ENCODE peak calls at places on chromosomes 3 and 15, in six cellular contexts. One of them, this sample, is unnamed.

GRCh38 chr3:73623996-73624362 is 762 bp downstream of the PDZRN3 start:
- DNase-seq in HepG2: no peak
- DNase-seq in GM12878: no peak
- DNase-seq in GM12891: no peak
- DNase-seq in K562: no peak
- DNase-seq in H1: peak
- DNase-seq in this sample: no peak

GRCh38 chr3:105837143-105837740 is 31.6 kb downstream of the CBLB start:
- DNase-seq in GM12891: no peak
- DNase-seq in H1: no peak
- DNase-seq in HepG2: no peak
- DNase-seq in K562: no peak
- DNase-seq in GM12878: peak
- DNase-seq in this sample: no peak

GRCh38 chr3:58564456-58565160 is 12.6 kb downstream of the FAM107A start:
- DNase-seq in K562: no peak
- DNase-seq in GM12891: no peak
- DNase-seq in GM12878: no peak
- DNase-seq in HepG2: peak
- DNase-seq in H1: no peak
- DNase-seq in this sample: no peak

GRCh38 chr15:42131826-42132806 is 24.3 kb downstream of the PLA2G4F start:
- DNase-seq in GM12891: no peak
- DNase-seq in K562: no peak
- DNase-seq in H1: no peak
- DNase-seq in HepG2: no peak
- DNase-seq in GM12878: no peak
- DNase-seq in this sample: no peak

GRCh38 chr3:151395806-151396205 is 11.3 kb upstream of the P2RY12 start:
- DNase-seq in GM12878: no peak
- DNase-seq in H1: no peak
- DNase-seq in GM12891: no peak
- DNase-seq in HepG2: no peak
- DNase-seq in K562: no peak
- DNase-seq in this sample: no peak

GRCh38 chr3:173586176-173586575 is 188.6 kb downstream of the NLGN1 start:
- DNase-seq in K562: no peak
- DNase-seq in GM12891: no peak
- DNase-seq in H1: no peak
- DNase-seq in GM12878: no peak
- DNase-seq in HepG2: no peak
- DNase-seq in this sample: no peak

GRCh38 chr3:146503459-146504202 is 34.3 kb upstream of the PLSCR2 start:
- DNase-seq in K562: no peak
- DNase-seq in HepG2: peak
- DNase-seq in GM12878: peak
- DNase-seq in GM12891: peak
- DNase-seq in H1: no peak
- DNase-seq in this sample: peak

GRCh38 chr3:187267306-187267705 is 24.2 kb downstream of the MASP1 start:
- DNase-seq in H1: no peak
- DNase-seq in GM12878: no peak
- DNase-seq in K562: no peak
- DNase-seq in HepG2: no peak
- DNase-seq in GM12891: no peak
- DNase-seq in this sample: no peak

GRCh38 chr3:171115667-171116066 is 89.1 kb upstream of the SLC2A2 start:
- DNase-seq in HepG2: no peak
- DNase-seq in H1: no peak
- DNase-seq in K562: no peak
- DNase-seq in GM12878: peak
- DNase-seq in GM12891: no peak
- DNase-seq in this sample: no peak

GRCh38 chr3:147371141-147371540 is 35.2 kb downstream of the ZIC4 start:
- DNase-seq in K562: no peak
- DNase-seq in H1: peak
- DNase-seq in GM12878: no peak
- DNase-seq in GM12891: no peak
- DNase-seq in HepG2: no peak
- DNase-seq in this sample: no peak

DNA sequence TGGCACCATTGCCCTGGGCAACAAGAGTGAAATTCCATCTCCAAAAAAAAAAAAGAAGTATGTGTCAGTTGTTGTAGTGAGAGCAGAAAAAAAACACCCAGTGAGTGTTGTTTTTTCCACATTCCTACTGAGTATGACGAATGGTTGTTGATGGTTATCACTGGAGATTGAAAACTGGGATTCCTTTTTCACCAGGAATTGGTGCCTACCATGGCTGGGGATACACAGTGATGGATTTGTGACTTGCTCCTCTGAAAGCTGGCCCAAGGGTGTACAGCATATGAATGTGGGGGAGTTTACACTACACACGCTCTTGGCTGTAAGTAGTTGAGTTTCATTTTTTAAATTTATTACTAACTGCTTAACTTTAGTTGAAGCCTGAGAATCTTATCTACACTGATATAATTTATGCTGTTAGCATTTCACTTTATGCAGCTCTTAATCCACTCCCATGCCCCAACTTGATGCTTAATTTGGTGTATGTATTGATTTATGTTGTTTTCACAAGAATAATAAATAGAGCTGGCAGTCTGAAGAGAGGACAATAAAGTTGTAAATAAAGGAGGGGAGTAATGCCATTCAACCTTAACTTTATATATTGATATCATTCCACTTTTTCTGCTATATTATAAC is 56.0 kb upstream of the MME start:
- DNase-seq in H1: no peak
- DNase-seq in K562: no peak
- DNase-seq in GM12891: no peak
- DNase-seq in HepG2: no peak
- DNase-seq in GM12878: no peak
- DNase-seq in this sample: no peak
- TF ChIP-seq POLR2AphosphoS5 in H1: no peak
- TF ChIP-seq POLR2AphosphoS5 in K562: no peak
- TF ChIP-seq POLR2AphosphoS5 in GM12891: no peak
- TF ChIP-seq POLR2AphosphoS5 in HepG2: no peak
- TF ChIP-seq POLR2AphosphoS5 in GM12878: no peak
- TF ChIP-seq POLR2AphosphoS5 in this sample: no peak

GRCh38 chr3:11641683-11642407 is 1.9 kb downstream of the VGLL4 start:
- DNase-seq in H1: no peak
- DNase-seq in HepG2: no peak
- DNase-seq in GM12891: no peak
- DNase-seq in GM12878: no peak
- DNase-seq in K562: peak
- DNase-seq in this sample: no peak

GRCh38 chr3:11638669-11639402 is 4.9 kb downstream of the VGLL4 start:
- DNase-seq in GM12891: no peak
- DNase-seq in HepG2: no peak
- DNase-seq in H1: no peak
- DNase-seq in GM12878: no peak
- DNase-seq in K562: no peak
- DNase-seq in this sample: no peak

GRCh38 chr3:11637901-11638668 is 5.6 kb downstream of the VGLL4 start:
- DNase-seq in K562: peak
- DNase-seq in GM12891: no peak
- DNase-seq in H1: no peak
- DNase-seq in GM12878: no peak
- DNase-seq in HepG2: no peak
- DNase-seq in this sample: no peak

GRCh38 chr3:11641316-11641682 is 2.4 kb downstream of the VGLL4 start:
- DNase-seq in GM12878: no peak
- DNase-seq in GM12891: no peak
- DNase-seq in HepG2: no peak
- DNase-seq in K562: no peak
- DNase-seq in H1: no peak
- DNase-seq in this sample: no peak

GRCh38 chr3:11640009-11640673 is 3.6 kb downstream of the VGLL4 start:
- DNase-seq in GM12891: no peak
- DNase-seq in HepG2: no peak
- DNase-seq in GM12878: no peak
- DNase-seq in H1: no peak
- DNase-seq in K562: no peak
- DNase-seq in this sample: no peak
- TF ChIP-seq POLR2A in GM12891: no peak
- TF ChIP-seq POLR2A in HepG2: no peak
- TF ChIP-seq POLR2A in GM12878: no peak
- TF ChIP-seq POLR2A in H1: no peak
- TF ChIP-seq POLR2A in K562: no peak
- TF ChIP-seq POLR2A in this sample: no peak

GRCh38 chr3:16837602-16838001 is 47.2 kb upstream of the PLCL2 start:
- DNase-seq in GM12891: no peak
- DNase-seq in GM12878: no peak
- DNase-seq in H1: peak
- DNase-seq in HepG2: no peak
- DNase-seq in K562: no peak
- DNase-seq in this sample: no peak

GRCh38 chr3:16840111-16840444 is 44.7 kb upstream of the PLCL2 start:
- DNase-seq in GM12891: no peak
- DNase-seq in HepG2: no peak
- DNase-seq in H1: no peak
- DNase-seq in K562: no peak
- DNase-seq in GM12878: no peak
- DNase-seq in this sample: no peak

GRCh38 chr3:16839271-16840110 is 45.3 kb upstream of the PLCL2 start:
- DNase-seq in HepG2: no peak
- DNase-seq in GM12878: no peak
- DNase-seq in GM12891: no peak
- DNase-seq in H1: no peak
- DNase-seq in K562: no peak
- DNase-seq in this sample: no peak

GRCh38 chr3:16836505-16837237 is 48.1 kb upstream of the PLCL2 start:
- DNase-seq in GM12891: no peak
- DNase-seq in H1: no peak
- DNase-seq in HepG2: no peak
- DNase-seq in K562: no peak
- DNase-seq in GM12878: no peak
- DNase-seq in this sample: no peak

GRCh38 chr3:16838561-16838960 is 46.2 kb upstream of the PLCL2 start:
- DNase-seq in HepG2: peak
- DNase-seq in H1: no peak
- DNase-seq in K562: no peak
- DNase-seq in GM12891: no peak
- DNase-seq in GM12878: no peak
- DNase-seq in this sample: no peak
- TF ChIP-seq TAF1 in HepG2: no peak
- TF ChIP-seq TAF1 in H1: no peak
- TF ChIP-seq TAF1 in K562: no peak
- TF ChIP-seq TAF1 in GM12891: no peak
- TF ChIP-seq TAF1 in GM12878: no peak
- TF ChIP-seq TAF1 in this sample: no peak

GRCh38 chr3:55842204-55842603 is 355.1 kb upstream of the WNT5A start:
- DNase-seq in HepG2: no peak
- DNase-seq in GM12878: no peak
- DNase-seq in K562: no peak
- DNase-seq in GM12891: no peak
- DNase-seq in H1: no peak
- DNase-seq in this sample: no peak
- TF ChIP-seq POLR2AphosphoS5 in HepG2: no peak
- TF ChIP-seq POLR2AphosphoS5 in GM12878: no peak
- TF ChIP-seq POLR2AphosphoS5 in K562: no peak
- TF ChIP-seq POLR2AphosphoS5 in GM12891: no peak
- TF ChIP-seq POLR2AphosphoS5 in H1: no peak
- TF ChIP-seq POLR2AphosphoS5 in this sample: no peak

DNA sequence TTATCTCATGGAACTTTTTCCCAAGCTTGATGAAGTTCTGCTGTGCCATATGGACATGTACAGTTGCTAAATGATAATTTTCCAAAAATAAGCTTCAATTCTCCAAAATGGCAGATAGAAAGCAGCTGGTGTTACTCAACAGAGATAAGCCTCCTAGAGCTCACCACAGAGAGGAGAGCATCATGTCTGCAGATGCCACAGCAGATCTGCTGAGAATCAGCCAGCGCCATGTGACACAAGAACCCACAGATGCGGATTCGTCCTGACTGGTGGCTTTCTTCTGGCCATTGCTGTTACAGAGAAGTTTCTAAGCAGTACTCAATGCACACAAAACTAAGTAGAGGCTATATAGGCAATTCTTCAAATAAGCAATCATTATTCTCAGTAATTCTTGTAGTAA is 50.6 kb downstream of the AGTR1 start:
- DNase-seq in GM12891: no peak
- DNase-seq in GM12878: no peak
- DNase-seq in K562: no peak
- DNase-seq in HepG2: no peak
- DNase-seq in H1: no peak
- DNase-seq in this sample: no peak
- TF ChIP-seq POLR2A in GM12891: no peak
- TF ChIP-seq POLR2A in GM12878: no peak
- TF ChIP-seq POLR2A in K562: no peak
- TF ChIP-seq POLR2A in HepG2: no peak
- TF ChIP-seq POLR2A in H1: no peak
- TF ChIP-seq POLR2A in this sample: no peak

GRCh38 chr15:40999190-40999589 is 45.9 kb downstream of the CHAC1 start:
- DNase-seq in H1: no peak
- DNase-seq in GM12878: no peak
- DNase-seq in K562: no peak
- DNase-seq in GM12891: no peak
- DNase-seq in HepG2: no peak
- DNase-seq in this sample: no peak
- TF ChIP-seq TAF1 in H1: no peak
- TF ChIP-seq TAF1 in GM12878: no peak
- TF ChIP-seq TAF1 in K562: no peak
- TF ChIP-seq TAF1 in GM12891: no peak
- TF ChIP-seq TAF1 in HepG2: no peak
- TF ChIP-seq TAF1 in this sample: no peak

DNA sequence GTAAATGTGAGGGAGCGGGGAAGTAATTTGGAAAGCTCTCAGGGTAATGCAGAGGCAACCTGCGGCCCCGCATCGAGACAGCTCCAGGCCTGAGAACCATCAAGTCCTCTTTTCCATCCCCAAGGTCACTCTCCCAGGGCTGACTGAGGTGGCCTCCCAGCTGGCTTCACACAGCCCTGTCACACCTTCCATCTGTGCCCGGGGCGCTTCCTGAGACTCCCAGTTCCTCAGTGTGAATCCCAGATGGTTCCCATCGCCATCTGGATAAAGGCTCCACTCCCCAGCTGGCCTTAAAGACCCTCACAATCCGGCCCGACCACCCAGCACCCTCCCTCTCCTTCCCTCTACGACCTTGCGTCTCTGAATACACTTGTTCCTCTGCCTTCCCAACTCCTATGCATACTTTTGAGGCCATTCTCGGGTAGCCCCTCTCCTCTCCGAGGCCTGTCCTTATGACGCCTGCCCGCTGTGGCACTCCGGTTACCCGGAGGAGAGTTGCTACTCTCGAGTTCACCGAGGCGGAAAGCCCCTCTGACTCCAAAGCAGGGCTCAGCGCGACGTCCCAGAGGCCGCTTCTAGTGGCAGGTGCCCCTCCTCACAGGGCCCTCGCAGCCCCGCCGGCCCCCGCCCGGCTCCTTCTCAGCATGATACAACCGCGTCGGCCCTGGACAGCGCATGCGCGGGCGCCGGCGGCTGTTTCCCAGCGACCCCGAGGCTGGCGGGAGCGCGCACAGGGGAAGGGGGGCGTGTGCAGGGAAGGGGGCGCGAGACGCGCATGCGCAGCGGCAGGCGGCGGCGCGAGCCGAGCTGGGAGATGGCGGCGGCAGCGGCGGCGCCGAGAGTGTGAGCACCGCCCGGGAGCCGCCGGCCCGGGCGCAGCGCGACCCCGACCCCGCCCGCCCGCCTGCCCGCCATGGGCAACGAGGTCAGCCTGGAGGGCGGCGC is at the start of gene BSN:
- DNase-seq in HepG2: peak
- DNase-seq in H1: peak
- DNase-seq in GM12878: peak
- DNase-seq in K562: peak
- DNase-seq in GM12891: peak
- DNase-seq in this sample: peak
- TF ChIP-seq POLR2AphosphoS5 in HepG2: peak
- TF ChIP-seq POLR2AphosphoS5 in H1: no peak
- TF ChIP-seq POLR2AphosphoS5 in GM12878: no peak
- TF ChIP-seq POLR2AphosphoS5 in K562: no peak
- TF ChIP-seq POLR2AphosphoS5 in GM12891: no peak
- TF ChIP-seq POLR2AphosphoS5 in this sample: no peak

GRCh38 chr15:36400936-36401585 is 178.4 kb upstream of the CDIN1 start:
- DNase-seq in K562: no peak
- DNase-seq in GM12878: no peak
- DNase-seq in GM12891: no peak
- DNase-seq in HepG2: no peak
- DNase-seq in H1: no peak
- DNase-seq in this sample: no peak
- TF ChIP-seq POLR2A in K562: no peak
- TF ChIP-seq POLR2A in GM12878: no peak
- TF ChIP-seq POLR2A in GM12891: no peak
- TF ChIP-seq POLR2A in HepG2: no peak
- TF ChIP-seq POLR2A in H1: no peak
- TF ChIP-seq POLR2A in this sample: no peak